ENCODE peak calls at places on chromosome 13, in nine cellular contexts. N is caudate nucleus; U is heart left ventricle; S is osteoblast; A is psoas muscle; H is CD4-positive, alpha-beta memory T cell; L is body of pancreas; C is Peyer's patch; D is fibroblast of lung. J is an unnamed sample.
A peak's percentile ranks its signal among the peaks of the same experiment; 100 is the strongest.

GRCh38 chr13:94384217-94384905 is 95.1 kb downstream of the DCT start:
- DNase-seq in S (no peak), U (no peak), C (no peak), H (no peak), A (no peak), N (no peak), L (no peak), D (peak; percentile 10), J (no peak)

GRCh38 chr13:99687728-99688397 is 186.6 kb downstream of the TM9SF2 start:
- DNase-seq in L (no peak), D (peak; percentile 70), C (no peak), S (no peak), U (no peak), N (no peak), H (no peak), A (no peak), J (no peak)

GRCh38 chr13:105153626-105154025 is 1381.8 kb downstream of the EFNB2 start:
- DNase-seq in U (no peak), H (no peak), S (no peak), N (no peak), L (no peak), A (no peak), C (no peak), D (peak; percentile 11), J (no peak)

GRCh38 chr13:102400619-102401125 is 1.2 kb downstream of the FGF14 start:
- DNase-seq in N (no peak), U (peak; percentile 18), D (peak; percentile 11), C (no peak), A (peak; percentile 56), S (peak; percentile 81), L (peak; percentile 33), H (peak; percentile 46), J (peak; percentile 66)

GRCh38 chr13:48874165-48874564 is 101.5 kb upstream of the FNDC3A start:
- DNase-seq in D (no peak), H (no peak), S (no peak), N (no peak), U (peak; percentile 27), A (no peak), L (no peak), C (peak; percentile 59), J (no peak)

GRCh38 chr13:30463820-30464495 is 1.8 kb downstream of the HMGB1 start:
- DNase-seq in C (peak; percentile 90), D (peak; percentile 62), A (peak; percentile 79), L (peak; percentile 74), S (no peak), U (peak; percentile 68), H (peak; percentile 78), N (no peak), J (peak; percentile 81)

GRCh38 chr13:87810391-87810801 is 139.2 kb downstream of the SLITRK5 start:
- DNase-seq in L (no peak), U (no peak), N (no peak), S (no peak), D (no peak), A (no peak), C (no peak), H (no peak), J (no peak)

GRCh38 chr13:71460179-71460578 is 406.8 kb downstream of the DACH1 start:
- DNase-seq in C (no peak), U (no peak), N (no peak), L (no peak), H (no peak), A (no peak), D (peak; percentile 54), S (no peak), J (no peak)

GRCh38 chr13:114011226-114011625 is 37.4 kb upstream of the C13orf46 start:
- DNase-seq in A (peak; percentile 23), H (no peak), C (no peak), L (no peak), U (no peak), S (peak; percentile 94), N (no peak), D (no peak), J (no peak)

GRCh38 chr13:99657848-99658265 is 156.6 kb downstream of the TM9SF2 start:
- DNase-seq in S (no peak), N (no peak), H (peak; percentile 59), D (peak; percentile 46), C (peak; percentile 53), U (peak; percentile 19), A (peak; percentile 49), L (peak; percentile 22), J (peak; percentile 69)

GRCh38 chr13:99636306-99636705 is 135.0 kb downstream of the TM9SF2 start:
- DNase-seq in S (no peak), U (no peak), L (no peak), C (no peak), D (no peak), A (no peak), N (no peak), H (no peak), J (no peak)

GRCh38 chr13:26656919-26657318 is 99.4 kb downstream of the WASF3 start:
- DNase-seq in N (no peak), C (no peak), S (peak; percentile 84), H (no peak), L (no peak), A (no peak), U (no peak), D (peak; percentile 58), J (no peak)

GRCh38 chr13:85864963-85865530 is 65.8 kb upstream of the SLITRK6 start:
- DNase-seq in N (no peak), H (no peak), A (no peak), C (no peak), U (no peak), L (no peak), S (no peak), D (peak; percentile 3), J (no peak)

DNA sequence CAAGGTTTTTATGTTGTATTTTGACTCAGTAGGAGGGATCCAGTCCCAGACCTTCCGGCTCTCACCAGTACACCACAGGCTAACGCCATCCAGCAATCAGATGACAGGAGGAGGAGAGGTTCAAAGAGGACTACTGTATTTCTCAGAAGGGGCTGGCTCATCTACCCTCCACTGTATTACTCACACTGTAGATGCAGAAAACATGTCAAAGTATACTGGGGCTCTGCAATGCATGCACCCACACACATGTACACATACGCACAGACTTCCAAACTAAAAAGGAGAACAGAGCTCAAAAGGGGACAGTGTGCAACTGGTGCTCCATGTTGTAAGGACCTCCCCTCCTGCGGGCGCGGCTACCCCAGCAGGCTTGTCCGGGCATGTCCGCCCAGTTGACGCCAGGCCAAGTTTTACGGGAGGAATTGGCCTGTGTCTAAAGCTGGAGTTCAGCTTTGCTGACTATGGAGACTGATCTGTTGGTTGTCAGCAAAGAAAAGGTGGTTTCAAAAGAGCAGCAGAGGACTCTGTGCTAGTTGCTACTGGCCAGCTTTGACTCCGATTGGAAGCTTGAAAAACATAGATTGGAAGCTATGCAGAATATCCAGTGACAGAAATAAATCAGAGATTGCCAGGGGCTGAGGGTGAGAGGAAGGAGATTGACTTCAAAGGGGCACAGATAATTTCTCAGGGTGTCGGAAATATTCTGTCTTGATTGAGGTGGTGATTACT is 314.2 kb downstream of the DLEU7 start:
- DNase-seq in A (peak; percentile 90), L (peak; percentile 74), U (peak; percentile 90), H (no peak), S (peak; percentile 93), N (no peak), C (peak; percentile 75), D (peak; percentile 96), J (peak; percentile 83)
- H3K27ac ChIP-seq in A (peak overlapping the region; percentile 94), L (peak overlapping the region; percentile 30), U (peak overlapping the region; percentile 59), H (no peak overlapping the region), S (peak overlapping the region; percentile 95), N (peak overlapping the region; percentile 82), C (peak overlapping the region; percentile 46), D (peak overlapping the region; percentile 74), J (peak overlapping the region; percentile 66)

DNA sequence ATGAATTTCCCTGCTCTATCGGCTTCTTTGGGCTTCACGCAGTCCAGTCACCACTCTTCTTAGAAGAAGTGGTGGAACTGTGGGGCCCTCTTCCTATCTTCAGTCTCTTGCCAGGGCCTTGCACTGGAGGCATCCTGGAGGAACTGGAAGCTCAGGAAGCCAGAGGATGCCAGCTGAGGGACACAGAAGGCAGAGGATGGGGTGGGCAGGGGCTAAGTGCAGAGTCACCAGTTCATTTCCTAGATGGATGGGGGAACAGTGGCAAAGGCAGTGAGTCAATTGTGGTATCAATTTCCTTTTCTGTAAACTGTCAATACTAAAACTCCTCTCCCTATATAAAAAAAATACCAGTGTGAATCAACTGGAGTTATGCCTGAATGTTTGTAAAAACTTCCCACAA is 419.7 kb downstream of the KLF12 start:
- DNase-seq in S (no peak), A (no peak), N (no peak), H (peak; percentile 44), C (no peak), D (no peak), L (no peak), U (no peak), J (no peak)
- H3K27ac ChIP-seq in S (no peak overlapping the region), A (no peak overlapping the region), N (no peak overlapping the region), H (no peak overlapping the region), C (no peak overlapping the region), D (no peak overlapping the region), L (no peak overlapping the region), U (no peak overlapping the region), J (no peak overlapping the region)

GRCh38 chr13:34570954-34571353 is 371.1 kb upstream of the NBEA start:
- DNase-seq in C (no peak), S (no peak), U (no peak), D (peak; percentile 19), A (no peak), L (no peak), N (no peak), H (no peak), J (no peak)
- H3K27ac ChIP-seq in C (no peak overlapping the region), S (no peak overlapping the region), U (no peak overlapping the region), D (no peak overlapping the region), A (no peak overlapping the region), L (no peak overlapping the region), N (no peak overlapping the region), H (no peak overlapping the region), J (no peak overlapping the region)

GRCh38 chr13:39777021-39777420 is 121.6 kb downstream of the COG6 start:
- DNase-seq in C (no peak), H (no peak), D (no peak), U (no peak), S (no peak), N (no peak), L (no peak), A (no peak), J (no peak)

GRCh38 chr13:39776439-39776838 is 121.0 kb downstream of the COG6 start:
- DNase-seq in A (no peak), N (no peak), C (no peak), S (peak; percentile 70), U (no peak), D (peak; percentile 97), L (no peak), H (peak; percentile 28), J (no peak)

GRCh38 chr13:39779337-39780270 is 124.1 kb downstream of the COG6 start:
- DNase-seq in A (no peak), N (no peak), U (no peak), C (peak; percentile 67), D (peak; percentile 62), H (peak; percentile 71), S (no peak), L (no peak), J (no peak)

GRCh38 chr13:39773833-39774232 is 118.4 kb downstream of the COG6 start:
- DNase-seq in H (no peak), A (no peak), S (peak; percentile 45), L (no peak), D (peak; percentile 85), C (no peak), N (no peak), U (no peak), J (no peak)

DNA sequence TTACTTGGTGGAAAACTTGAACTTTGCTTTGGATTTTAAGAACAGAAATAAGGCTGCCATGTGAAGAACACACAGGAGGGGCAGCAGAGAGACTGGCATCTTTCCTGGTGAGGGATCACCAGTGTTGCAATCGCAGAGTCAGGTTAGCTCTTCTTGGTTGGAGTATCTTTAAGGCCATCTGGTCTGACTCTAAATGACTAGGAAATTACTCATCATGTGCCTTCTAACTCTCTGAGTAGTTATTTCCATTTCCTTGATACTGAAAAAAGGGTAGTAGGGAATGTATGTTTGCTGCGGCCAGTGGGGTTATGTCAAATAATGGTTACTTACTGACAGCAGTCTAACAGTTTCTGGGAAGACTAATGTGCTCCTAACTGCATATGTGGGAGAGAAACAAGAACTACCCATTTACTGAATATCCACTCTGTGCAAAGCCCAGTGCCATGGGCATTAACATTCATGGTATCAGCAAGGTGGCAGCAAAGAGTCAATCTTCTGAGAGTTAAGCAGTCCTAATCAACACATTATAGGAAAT is 122.1 kb downstream of the COG6 start:
- DNase-seq in C (no peak), N (no peak), U (no peak), L (no peak), D (peak; percentile 96), S (peak; percentile 69), H (peak; percentile 51), A (no peak), J (no peak)
- H3K27ac ChIP-seq in C (no peak overlapping the region), N (no peak overlapping the region), U (no peak overlapping the region), L (no peak overlapping the region), D (peak overlapping the region; percentile 23), S (peak overlapping the region; percentile 88), H (no peak overlapping the region), A (no peak overlapping the region), J (no peak overlapping the region)

J was measured in tibial artery.